ENCODE peak calls at places on chromosomes 5 and 9, in six cellular contexts. P is fibroblast of mammary gland; V is stomach; F is T-helper 9 cell; L is heart left ventricle; M is stimulated activated CD4-positive, alpha-beta T cell treated with anti-CD3 and anti-CD28 coated beads, Interleukin-1b, Interleukin-23, amount 100 ng/mL, for 1 hour. T is an unnamed sample.

GRCh38 chr9:74777136-74777879 is 110.4 kb downstream of the TRPM6 start:
- DNase-seq in P (peak), V (peak), F (peak), L (peak), M (peak), T (peak)

GRCh38 chr5:142845402-142845901 is 75.3 kb downstream of the ARHGAP26 start:
- DNase-seq in P (no peak), V (no peak), F (no peak), L (peak), M (no peak), T (no peak)

GRCh38 chr5:20555034-20555433 is 567.0 kb upstream of the CDH18 start:
- DNase-seq in P (no peak), V (no peak), F (no peak), L (no peak), M (no peak), T (no peak)

GRCh38 chr5:126723643-126724042 is 53.3 kb upstream of the LMNB1 start:
- DNase-seq in P (peak), V (no peak), F (no peak), L (no peak), M (no peak), T (no peak)

GRCh38 chr9:10548348-10548747 is 64.5 kb downstream of the PTPRD start:
- DNase-seq in P (no peak), V (no peak), F (no peak), L (no peak), M (no peak), T (no peak)

GRCh38 chr5:124507688-124508087 is 238.8 kb downstream of the ZNF608 start:
- DNase-seq in P (no peak), V (no peak), F (no peak), L (no peak), M (no peak), T (no peak)

GRCh38 chr5:124057815-124058231 is 545.8 kb downstream of the CSNK1G3 start:
- DNase-seq in P (no peak), V (no peak), F (no peak), L (no peak), M (no peak), T (no peak)

GRCh38 chr9:81656871-81657337 is 32.4 kb downstream of the TLE1 start:
- DNase-seq in P (no peak), V (no peak), F (no peak), L (no peak), M (no peak), T (no peak)

GRCh38 chr9:107951511-107951910 is 461.9 kb upstream of the KLF4 start:
- DNase-seq in P (no peak), V (no peak), F (no peak), L (no peak), M (no peak), T (no peak)

GRCh38 chr5:149088686-149089085 is 25.8 kb upstream of the SH3TC2 start:
- DNase-seq in P (no peak), V (no peak), F (no peak), L (peak), M (no peak), T (no peak)

T was measured in lung.